ENCODE peak calls at places on chromosomes 11 and 22, in six cellular contexts. L, H, W, U, O and C are unnamed samples.

GRCh38 chr22:25961699-25962098 is 207.6 kb upstream of the SEZ6L start:
- DNase-seq in L (no peak), H (no peak), W (no peak), U (no peak), O (no peak), C (no peak)

GRCh38 chr22:47292546-47293320 is 530.3 kb downstream of the TBC1D22A start:
- DNase-seq in L (no peak), H (peak; percentile 16), W (no peak), U (peak; percentile 4), O (no peak), C (no peak)

GRCh38 chr11:117919326-117920275 is 9.6 kb downstream of the TMPRSS13 start:
- DNase-seq in L (no peak), H (no peak), W (no peak), U (peak; percentile 16), O (no peak), C (no peak)

GRCh38 chr22:48754611-48755331 is 1072.9 kb downstream of the BRD1 start:
- DNase-seq in L (no peak), H (peak; percentile 32), W (no peak), U (no peak), O (no peak), C (no peak)

GRCh38 chr11:106480581-106481185 is 403.2 kb downstream of the AASDHPPT start:
- DNase-seq in L (no peak), H (no peak), W (no peak), U (no peak), O (no peak), C (no peak)

GRCh38 chr22:27715078-27715477 is 86.5 kb downstream of the MN1 start:
- DNase-seq in L (no peak), H (no peak), W (no peak), U (no peak), O (no peak), C (no peak)

GRCh38 chr11:27398413-27398780 is 35.4 kb upstream of the CCDC34 start:
- DNase-seq in L (no peak), H (no peak), W (no peak), U (no peak), O (no peak), C (no peak)

GRCh38 chr22:45612451-45612901 is 59.2 kb upstream of the ATXN10 start:
- DNase-seq in L (peak; percentile 57), H (peak; percentile 84), W (peak; percentile 1), U (peak; percentile 50), O (no peak), C (peak; percentile 85)

GRCh38 chr11:57885298-57886035 is 123.9 kb downstream of the CTNND1 start:
- DNase-seq in L (no peak), H (no peak), W (no peak), U (no peak), O (peak; percentile 66), C (no peak)

GRCh38 chr11:122105009-122105828 is 10.8 kb downstream of the BLID start:
- DNase-seq in L (no peak), H (no peak), W (no peak), U (no peak), O (no peak), C (peak; percentile 55)

GRCh38 chr11:334264-335033 is 13.8 kb upstream of the IFITM3 start:
- DNase-seq in L (no peak), H (peak; percentile 80), W (no peak), U (peak; percentile 85), O (peak; percentile 39), C (peak; percentile 79)

GRCh38 chr11:1116104-1116503 is 41.4 kb downstream of the MUC2 start:
- DNase-seq in L (no peak), H (no peak), W (no peak), U (no peak), O (no peak), C (peak; percentile 10)

GRCh38 chr11:120660024-120660565 is 148.5 kb downstream of the GRIK4 start:
- DNase-seq in L (no peak), H (no peak), W (peak; percentile 1), U (no peak), O (peak; percentile 62), C (no peak)

GRCh38 chr22:39240841-39241631 is 3.7 kb downstream of the PDGFB start:
- DNase-seq in L (peak; percentile 52), H (peak; percentile 76), W (no peak), U (no peak), O (no peak), C (peak; percentile 84)

GRCh38 chr22:25012743-25013142 is 60.2 kb downstream of the KIAA1671 start:
- DNase-seq in L (no peak), H (no peak), W (no peak), U (no peak), O (no peak), C (no peak)

GRCh38 chr11:45079075-45079444 is 67.4 kb upstream of the PRDM11 start:
- DNase-seq in L (no peak), H (no peak), W (no peak), U (no peak), O (no peak), C (no peak)

GRCh38 chr22:30411780-30412179 is 13.8 kb upstream of the MTFP1 start:
- DNase-seq in L (no peak), H (no peak), W (no peak), U (no peak), O (no peak), C (no peak)

GRCh38 chr11:126415669-126416420 is 60.4 kb downstream of the ST3GAL4 start:
- DNase-seq in L (peak; percentile 64), H (peak; percentile 92), W (no peak), U (peak; percentile 86), O (no peak), C (peak; percentile 91)

GRCh38 chr11:88174627-88175003 is 628 bp downstream of the RAB38 start:
- DNase-seq in L (peak; percentile 86), H (peak; percentile 79), W (no peak), U (peak; percentile 52), O (no peak), C (peak; percentile 83)

GRCh38 chr22:28333106-28333505 is 346.5 kb downstream of the TTC28 start:
- DNase-seq in L (no peak), H (no peak), W (no peak), U (no peak), O (no peak), C (no peak)

GRCh38 chr11:119038884-119039283 is 8.2 kb upstream of the SLC37A4 start:
- DNase-seq in L (no peak), H (no peak), W (no peak), U (no peak), O (no peak), C (no peak)

GRCh38 chr11:6703247-6704063 is 20.3 kb upstream of the MRPL17 start:
- DNase-seq in L (peak; percentile 82), H (peak; percentile 66), W (no peak), U (peak; percentile 35), O (peak; percentile 58), C (peak; percentile 61)

GRCh38 chr11:13776134-13776815 is 107.8 kb downstream of the FAR1 start:
- DNase-seq in L (no peak), H (no peak), W (peak; percentile 42), U (no peak), O (no peak), C (no peak)

GRCh38 chr11:95680169-95680929 is 109.2 kb downstream of the FAM76B start:
- DNase-seq in L (no peak), H (no peak), W (no peak), U (no peak), O (no peak), C (no peak)

GRCh38 chr22:43883012-43883661 is 8.7 kb downstream of the PNPLA5 start:
- DNase-seq in L (peak; percentile 34), H (no peak), W (peak; percentile 22), U (no peak), O (peak; percentile 90), C (no peak)

DNA sequence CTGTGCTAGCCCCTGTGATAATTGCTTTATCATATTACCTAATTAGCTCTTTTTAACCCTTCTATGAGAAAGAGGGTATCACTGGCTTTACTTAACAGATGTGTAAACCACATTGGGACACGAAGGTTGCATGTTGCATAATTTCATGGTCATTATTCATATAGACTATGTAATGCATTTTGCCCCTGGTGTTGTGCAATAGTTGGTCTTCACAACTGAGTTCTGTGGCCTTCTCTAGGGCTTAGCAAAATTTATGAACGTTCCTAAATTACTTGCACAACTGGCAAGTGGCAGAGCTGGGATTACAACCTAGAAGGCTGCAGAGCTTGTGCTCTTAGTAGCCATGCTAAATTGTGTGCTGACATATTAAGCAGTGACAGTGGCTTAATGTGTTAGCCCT is 34.6 kb upstream of the PDGFD start:
- DNase-seq in L (no peak), H (no peak), W (no peak), U (no peak), O (no peak), C (no peak)
- H3K27me3 ChIP-seq in L (no peaks in the 10 kb centered on the region), H (no peaks in the 10 kb centered on the region), W (no peaks in the 10 kb centered on the region), U (no peaks in the 10 kb centered on the region), O (no peaks in the 10 kb centered on the region), C (no peaks in the 10 kb centered on the region)

GRCh38 chr22:32815059-32815458 is 13.6 kb downstream of the TIMP3 start:
- DNase-seq in L (no peak), H (no peak), W (no peak), U (no peak), O (no peak), C (no peak)
- H3K4me1 ChIP-seq in L (peaks cover 7% of the 10 kb centered on the region), H (peaks cover 99% of the 10 kb centered on the region), W (no peaks in the 10 kb centered on the region), U (peaks cover 20% of the 10 kb centered on the region), O (peaks cover 31% of the 10 kb centered on the region), C (peaks cover 59% of the 10 kb centered on the region)

DNA sequence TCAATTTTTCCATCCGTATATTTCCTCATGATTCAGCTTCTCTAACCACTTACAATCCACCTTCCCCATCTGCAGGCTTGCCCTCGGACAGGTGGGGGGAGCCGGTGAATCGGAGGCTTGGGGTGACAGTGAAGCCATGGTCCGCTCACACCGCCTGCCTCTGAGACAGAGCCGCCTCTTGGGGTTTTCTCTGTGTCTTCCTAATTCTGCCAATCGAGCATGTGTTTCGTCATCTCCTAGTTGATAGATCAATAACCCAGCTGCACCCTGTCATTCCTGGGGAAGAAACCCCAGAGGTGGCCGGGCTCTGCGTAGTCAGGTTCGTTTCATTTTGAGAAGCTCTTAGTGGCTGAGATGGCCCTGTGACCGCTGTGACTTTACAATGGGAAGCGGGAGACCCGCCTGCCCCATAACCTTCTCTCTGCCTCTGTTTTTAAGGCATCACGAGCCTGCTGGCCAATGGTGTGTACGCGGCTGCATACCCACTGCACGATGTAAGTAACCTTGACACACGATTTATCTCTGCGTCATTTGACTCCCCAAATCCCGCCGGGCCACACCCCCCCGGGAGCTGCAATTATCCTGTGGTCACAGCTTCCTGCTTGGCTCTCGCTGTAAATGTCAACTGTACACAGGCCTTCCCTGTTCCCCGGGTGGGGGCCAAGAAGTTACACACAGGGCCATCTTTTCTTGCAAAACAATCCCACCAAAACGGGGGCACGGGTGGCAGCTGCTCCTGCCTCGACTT is 33.3 kb downstream of the ANO1 start:
- DNase-seq in L (no peak), H (peak; percentile 65), W (no peak), U (no peak), O (peak; percentile 39), C (peak; percentile 74)
- H3K4me3 ChIP-seq in L (no peak overlapping the region), H (no peak overlapping the region), W (no peak overlapping the region), U (no peak overlapping the region), O (no peak overlapping the region), C (no peak overlapping the region)

DNA sequence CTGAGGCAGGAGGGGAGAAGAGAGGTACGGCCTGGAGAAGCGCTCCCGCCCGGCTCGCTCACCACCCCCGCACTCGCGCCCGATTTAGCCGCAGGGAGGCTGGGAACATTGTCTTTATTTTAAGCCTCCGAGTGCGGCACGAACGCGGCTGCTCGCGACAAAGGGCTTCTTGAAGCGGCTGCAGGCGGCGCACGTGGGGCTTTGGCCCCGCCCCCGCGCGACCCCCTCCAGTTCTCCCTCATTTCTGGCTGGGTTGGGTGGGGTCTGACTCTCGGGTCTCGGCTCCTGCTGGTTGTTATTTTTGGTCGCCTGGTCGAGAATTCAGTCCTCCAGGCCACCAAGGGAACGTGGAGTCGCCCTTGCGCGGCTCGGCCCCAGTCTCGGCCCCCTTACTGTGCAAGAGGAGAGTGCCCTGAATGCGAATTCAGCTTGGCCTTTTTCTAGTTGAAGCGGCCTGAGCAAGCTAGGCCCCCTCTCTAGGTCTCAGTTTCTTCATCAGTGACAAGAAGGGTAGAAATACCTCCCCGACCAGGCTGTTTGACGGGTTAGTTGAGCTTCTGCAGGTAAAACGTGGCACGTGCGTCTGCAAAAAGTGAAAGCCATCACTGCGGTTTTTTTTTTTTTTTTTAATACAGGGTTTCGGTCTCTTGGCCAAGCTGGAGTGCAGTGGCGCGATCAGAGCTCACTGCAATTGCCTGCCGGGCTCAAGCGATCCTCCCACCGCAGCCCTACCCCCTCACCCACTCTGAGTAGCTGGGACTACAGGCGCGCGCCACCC is 2.7 kb upstream of the CHRM1 start:
- DNase-seq in L (no peak), H (no peak), W (no peak), U (no peak), O (peak; percentile 52), C (no peak)
- H3K27me3 ChIP-seq in L (peaks cover 47% of the 10 kb centered on the region), H (peaks cover 21% of the 10 kb centered on the region), W (peaks cover 42% of the 10 kb centered on the region), U (peaks cover 20% of the 10 kb centered on the region), O (peaks cover 45% of the 10 kb centered on the region), C (no peaks in the 10 kb centered on the region)